ENCODE peak calls at places on chromosomes 5 and 9, in ten cellular contexts. L, N, K, T, H, X, P, V, W and O are unnamed samples.

GRCh38 chr9:89368550-89368949 is 50.2 kb downstream of the SECISBP2 start:
- DNase-seq in X (no peak), P (no peak), K (no peak), T (no peak), V (no peak), H (no peak), W (no peak), L (no peak), N (no peak), O (no peak)

GRCh38 chr5:126742425-126742824 is 34.5 kb upstream of the LMNB1 start:
- DNase-seq in K (no peak), X (no peak), T (no peak), H (no peak), L (no peak), N (no peak), V (no peak), P (no peak), W (no peak), O (no peak)

GRCh38 chr5:157543825-157544622 is 31.6 kb downstream of the ADAM19 start:
- DNase-seq in T (no peak), V (no peak), X (peak; percentile 45), K (no peak), L (no peak), P (no peak), W (no peak), N (no peak), H (no peak), O (no peak)

GRCh38 chr9:127549218-127549617 is 62.9 kb upstream of the STXBP1 start:
- DNase-seq in W (no peak), T (no peak), X (no peak), L (no peak), H (no peak), N (no peak), V (no peak), K (no peak), P (no peak), O (no peak)

GRCh38 chr9:127537792-127538191 is 74.3 kb upstream of the STXBP1 start:
- DNase-seq in W (no peak), X (no peak), K (no peak), N (no peak), H (no peak), T (no peak), P (peak; percentile 59), L (no peak), V (no peak), O (no peak)

GRCh38 chr5:81391-82021 is 10.5 kb upstream of the PLEKHG4B start:
- DNase-seq in H (no peak), T (no peak), L (no peak), V (no peak), W (no peak), P (no peak), X (no peak), N (no peak), K (no peak), O (no peak)

GRCh38 chr9:93965830-93966577 is 10.8 kb upstream of the BARX1 start:
- DNase-seq in N (no peak), T (no peak), X (no peak), V (no peak), H (peak; percentile 73), K (no peak), W (no peak), L (no peak), P (no peak), O (no peak)

GRCh38 chr5:80930940-80931339 is 29.2 kb upstream of the RASGRF2 start:
- DNase-seq in P (no peak), N (no peak), X (no peak), K (no peak), L (no peak), V (no peak), H (no peak), T (no peak), W (no peak), O (no peak)

GRCh38 chr5:112002368-112002767 is 245.4 kb upstream of the NREP start:
- DNase-seq in W (no peak), P (no peak), L (no peak), H (no peak), V (no peak), T (no peak), K (no peak), N (no peak), X (no peak), O (no peak)

GRCh38 chr5:131286400-131286715 is 22.5 kb downstream of the CDC42SE2 start:
- DNase-seq in N (no peak), L (no peak), V (no peak), P (no peak), W (no peak), H (no peak), K (no peak), T (peak; percentile 63), X (no peak), O (no peak)

GRCh38 chr9:117945286-117945685 is 241.1 kb downstream of the TLR4 start:
- DNase-seq in K (no peak), V (no peak), X (no peak), N (no peak), T (no peak), P (no peak), W (no peak), H (no peak), L (no peak), O (no peak)
- TF ChIP-seq EP300 in K (no peak), V (no peak), X (no peak), N (no peak), T (no peak), P (no peak), W (no peak), H (no peak), L (no peak), O (no peak)

GRCh38 chr5:178387856-178388190 is 155.2 kb upstream of the PHYKPL start:
- DNase-seq in L (no peak), K (no peak), N (peak; percentile 34), V (no peak), P (peak; percentile 25), W (no peak), T (no peak), H (peak; percentile 22), X (no peak), O (no peak)

GRCh38 chr5:178389031-178389729 is 156.6 kb upstream of the PHYKPL start:
- DNase-seq in K (no peak), W (no peak), H (peak; percentile 22), V (no peak), L (no peak), T (no peak), X (no peak), P (peak; percentile 87), N (no peak), O (no peak)

GRCh38 chr5:178387061-178387855 is 154.7 kb upstream of the PHYKPL start:
- DNase-seq in H (no peak), L (no peak), V (no peak), T (no peak), X (no peak), P (peak; percentile 30), K (no peak), N (peak; percentile 42), W (no peak), O (no peak)

GRCh38 chr5:178389796-178390195 is 157.2 kb upstream of the PHYKPL start:
- DNase-seq in X (no peak), V (no peak), T (no peak), W (no peak), H (peak; percentile 20), P (no peak), L (no peak), K (no peak), N (peak; percentile 26), O (no peak)

DNA sequence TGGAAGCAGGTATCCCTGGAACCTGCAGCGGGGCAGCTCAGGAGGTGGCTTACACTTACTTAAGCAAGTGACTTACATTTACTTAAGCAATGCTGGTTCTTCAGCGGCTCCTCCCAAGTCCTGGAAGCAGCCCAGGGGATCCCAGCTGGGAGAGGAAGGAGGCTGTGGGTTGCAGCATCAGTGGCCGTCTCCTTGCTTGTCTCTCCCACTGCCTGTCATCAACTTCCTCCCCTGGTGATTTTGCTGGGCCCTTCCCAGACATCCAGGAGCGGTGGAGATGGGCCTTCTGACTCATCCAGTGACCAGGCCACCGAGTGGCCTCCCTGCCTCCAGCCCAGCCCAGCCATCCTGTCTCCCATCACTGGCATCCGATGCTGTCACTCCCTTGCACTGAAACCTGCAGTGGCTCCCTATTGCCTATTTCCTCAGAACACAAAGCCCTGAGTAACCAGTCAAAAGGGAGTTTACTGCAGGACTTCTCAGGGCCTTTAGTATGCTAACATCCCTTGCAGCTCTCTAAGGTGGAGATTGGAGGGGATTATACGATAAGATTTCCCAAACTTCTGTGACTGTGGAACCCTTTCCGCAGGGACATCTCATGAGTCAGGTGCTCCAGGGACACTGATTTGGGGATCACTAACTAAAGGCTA is 155.9 kb upstream of the PHYKPL start:
- DNase-seq in X (no peak), L (no peak), N (peak; percentile 45), K (no peak), P (peak; percentile 20), T (no peak), V (no peak), W (no peak), H (peak; percentile 14), O (no peak)
- TF ChIP-seq EP300 in X (no peak), L (no peak), N (no peak), K (no peak), P (no peak), T (no peak), V (no peak), W (no peak), H (no peak), O (no peak)

GRCh38 chr5:133907075-133907474 is 61.4 kb downstream of the C5orf15 start:
- DNase-seq in V (no peak), P (peak; percentile 77), N (peak; percentile 73), W (no peak), L (no peak), H (peak; percentile 59), K (no peak), T (no peak), X (no peak), O (no peak)
- TF ChIP-seq EP300 in V (no peak), P (no peak), N (no peak), W (no peak), L (no peak), H (no peak), K (no peak), T (no peak), X (no peak), O (no peak)

GRCh38 chr5:144183254-144183889 is 12.7 kb downstream of the KCTD16 start:
- DNase-seq in X (no peak), V (no peak), N (no peak), P (peak; percentile 44), H (no peak), T (peak; percentile 54), L (no peak), W (no peak), K (no peak), O (no peak)

GRCh38 chr5:144189800-144190429 is 19.2 kb downstream of the KCTD16 start:
- DNase-seq in H (peak; percentile 40), N (no peak), X (no peak), W (no peak), K (no peak), T (peak; percentile 91), L (no peak), P (peak; percentile 9), V (peak; percentile 76), O (no peak)

GRCh38 chr5:144191461-144191860 is 20.8 kb downstream of the KCTD16 start:
- DNase-seq in T (no peak), K (no peak), P (no peak), N (no peak), L (no peak), V (no peak), H (no peak), W (no peak), X (no peak), O (no peak)

GRCh38 chr5:144191998-144192397 is 21.3 kb downstream of the KCTD16 start:
- DNase-seq in W (no peak), L (no peak), V (peak; percentile 73), P (no peak), K (peak; percentile 42), H (no peak), N (no peak), T (peak; percentile 91), X (no peak), O (no peak)

GRCh38 chr5:144187699-144188294 is 17.1 kb downstream of the KCTD16 start:
- DNase-seq in V (peak; percentile 65), W (no peak), P (peak; percentile 45), N (peak; percentile 81), H (peak; percentile 65), X (no peak), K (peak; percentile 27), T (peak; percentile 89), L (no peak), O (no peak)
- TF ChIP-seq EP300 in V (peak; percentile 39), W (no peak), P (peak; percentile 77), N (no peak), H (no peak), X (no peak), K (no peak), T (peak; percentile 68), L (no peak), O (no peak)